ENCODE peak calls at places on chromosomes 4 and X, in six cellular contexts. E is activated B cell treated with CpG ODN at 0.5 μM for 24 hours; S is endodermal cell; Y is CD8-positive, alpha-beta T cell; N is nephron progenitor cell; Z is stomach. A is an unnamed sample.

GRCh38 chr4:81085291-81085690 is 54.8 kb downstream of the BMP3 start:
- DNase-seq in E (no peak), S (no peak), Y (no peak), N (no peak), Z (no peak), A (peak; percentile 10)

GRCh38 chrX:13791559-13791958 is 25.3 kb downstream of the GPM6B start:
- DNase-seq in E (no peak), S (no peak), Y (no peak), N (no peak), Z (no peak), A (no peak)

GRCh38 chrX:139739138-139739537 is 31.2 kb upstream of the MCF2 start:
- DNase-seq in E (no peak), S (no peak), Y (no peak), N (no peak), Z (no peak), A (peak; percentile 52)

GRCh38 chr4:41013746-41014145 is 200.6 kb downstream of the APBB2 start:
- DNase-seq in E (no peak), S (peak; percentile 51), Y (no peak), N (no peak), Z (no peak), A (no peak)

GRCh38 chrX:46559062-46559461 is 13.8 kb upstream of the ZNF674 start:
- DNase-seq in E (no peak), S (no peak), Y (no peak), N (no peak), Z (no peak), A (no peak)

GRCh38 chrX:79325263-79325958 is 41.7 kb downstream of the ITM2A start:
- DNase-seq in E (no peak), S (peak; percentile 65), Y (peak; percentile 33), N (no peak), Z (no peak), A (no peak)

GRCh38 chrX:7514871-7515599 is 327.9 kb upstream of the VCX start:
- DNase-seq in E (no peak), S (no peak), Y (no peak), N (no peak), Z (no peak), A (peak; percentile 74)

GRCh38 chrX:85963736-85964135 is 83.6 kb downstream of the CHM start:
- DNase-seq in E (no peak), S (peak; percentile 54), Y (no peak), N (no peak), Z (no peak), A (peak; percentile 53)

GRCh38 chr4:138138774-138139173 is 103.4 kb downstream of the SLC7A11 start:
- DNase-seq in E (no peak), S (no peak), Y (no peak), N (no peak), Z (no peak), A (no peak)

GRCh38 chr4:25970691-25971427 is 56.8 kb downstream of the SMIM20 start:
- DNase-seq in E (no peak), S (peak; percentile 58), Y (no peak), N (no peak), Z (no peak), A (no peak)

GRCh38 chrX:115535421-115535820 is 25.6 kb upstream of the PLS3 start:
- DNase-seq in E (no peak), S (no peak), Y (no peak), N (no peak), Z (no peak), A (no peak)

GRCh38 chr4:151100517-151100916 is 1.1 kb downstream of the RPS3A start:
- DNase-seq in E (no peak), S (peak; percentile 10), Y (no peak), N (no peak), Z (no peak), A (no peak)

GRCh38 chr4:1979477-1980196 is 29.1 kb downstream of the NELFA start:
- DNase-seq in E (no peak), S (no peak), Y (no peak), N (no peak), Z (no peak), A (no peak)

GRCh38 chr4:13298655-13299054 is 185.5 kb downstream of the RAB28 start:
- DNase-seq in E (no peak), S (no peak), Y (no peak), N (no peak), Z (no peak), A (no peak)

DNA sequence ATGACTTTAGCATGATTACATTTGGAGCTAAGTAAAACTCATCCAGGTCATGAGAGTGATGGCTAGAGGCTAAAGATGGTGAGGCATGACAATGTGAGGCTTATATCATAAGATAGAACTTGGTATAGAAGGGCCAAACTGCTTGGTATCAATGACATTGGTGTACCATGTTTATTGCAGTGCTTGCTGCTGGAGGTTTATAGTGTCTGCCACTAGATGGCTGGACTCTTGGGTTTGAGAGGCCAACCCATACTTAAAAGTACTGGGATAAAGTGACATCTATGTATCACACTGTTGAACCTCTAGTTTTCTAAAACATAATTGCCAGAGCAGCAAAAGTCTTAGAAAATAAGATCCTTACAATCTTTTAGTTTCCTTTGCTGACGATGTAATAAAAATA is 83.0 kb upstream of the TACR3 start:
- DNase-seq in E (no peak), S (no peak), Y (no peak), N (no peak), Z (no peak), A (no peak)
- TF ChIP-seq CTCF in E (no peak), S (peak; percentile 68), Y (no peak), N (no peak), Z (no peak), A (peak; percentile 6)

GRCh38 chr4:39410415-39410814 is 3.7 kb downstream of the KLB start:
- DNase-seq in E (no peak), S (no peak), Y (no peak), N (no peak), Z (no peak), A (no peak)

GRCh38 chr4:39407584-39407885 is 805 bp downstream of the KLB start:
- DNase-seq in E (no peak), S (no peak), Y (no peak), N (no peak), Z (no peak), A (no peak)

GRCh38 chr4:39406763-39407583 is at the start of gene KLB:
- DNase-seq in E (no peak), S (no peak), Y (no peak), N (no peak), Z (no peak), A (no peak)
- TF ChIP-seq CTCF in E (no peak), S (no peak), Y (no peak), N (no peak), Z (no peak), A (no peak)

DNA sequence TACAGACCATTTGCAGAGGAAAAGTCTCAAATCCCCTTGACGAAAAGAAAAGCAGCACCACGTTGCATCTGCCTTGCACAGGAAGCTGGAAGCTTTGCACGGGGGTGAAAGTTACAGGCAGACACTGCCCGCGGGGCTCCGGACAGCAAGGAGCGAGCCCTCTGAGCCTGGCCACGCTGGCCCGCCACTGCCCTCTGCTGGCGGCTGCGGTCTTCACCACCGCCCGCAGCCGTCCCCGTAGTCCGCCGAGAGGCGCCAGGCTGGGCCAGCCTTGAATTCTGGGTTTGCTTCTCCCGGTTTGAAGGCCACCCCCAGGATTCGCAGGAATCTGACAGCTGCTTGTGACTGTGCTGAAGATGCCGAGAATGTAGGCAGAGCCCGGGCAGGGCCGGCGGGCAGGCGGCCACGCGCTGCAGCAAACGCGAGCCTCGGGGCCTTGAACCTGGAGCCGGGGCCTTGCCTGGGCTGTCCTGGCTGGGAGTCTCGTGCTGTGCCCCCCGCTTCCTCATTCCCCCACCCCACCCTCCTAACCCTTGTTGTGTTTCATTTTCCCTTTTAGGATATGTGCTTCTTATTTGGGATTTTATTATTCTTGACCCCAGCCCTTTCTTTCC is 49.2 kb downstream of the ENPP6 start:
- DNase-seq in E (peak; percentile 50), S (peak; percentile 95), Y (peak; percentile 49), N (peak; percentile 89), Z (peak; percentile 81), A (peak; percentile 52)
- TF ChIP-seq CTCF in E (peak; percentile 47), S (peak; percentile 98), Y (peak; percentile 58), N (peak; percentile 95), Z (peak; percentile 88), A (peak; percentile 72)

DNA sequence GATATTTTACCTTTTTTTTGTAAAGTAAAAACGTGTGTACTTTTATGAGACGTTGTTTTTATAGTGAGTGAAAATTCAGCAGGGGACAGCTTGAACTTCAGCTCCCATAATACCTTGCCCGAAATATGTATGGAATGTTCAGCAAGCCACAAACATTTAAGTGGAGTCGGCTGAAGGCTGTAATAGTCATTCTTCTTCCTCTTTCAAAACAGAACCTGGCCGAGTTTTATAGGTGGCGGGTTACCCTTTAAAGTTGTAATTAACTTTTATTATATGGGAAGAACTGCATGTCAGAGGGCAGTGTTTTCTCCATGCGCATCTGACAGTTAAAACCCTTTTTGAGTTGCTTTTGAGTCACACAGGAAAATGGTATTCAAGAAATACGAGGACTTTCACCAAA is 50.7 kb downstream of the CLDN34 start:
- DNase-seq in E (no peak), S (no peak), Y (no peak), N (no peak), Z (no peak), A (peak; percentile 64)
- TF ChIP-seq CTCF in E (no peak), S (no peak), Y (no peak), N (no peak), Z (no peak), A (no peak)

GRCh38 chr4:93780080-93780479 is 48.5 kb upstream of the ATOH1 start:
- DNase-seq in E (no peak), S (no peak), Y (no peak), N (no peak), Z (no peak), A (no peak)

GRCh38 chr4:93779228-93779627 is 49.3 kb upstream of the ATOH1 start:
- DNase-seq in E (no peak), S (no peak), Y (no peak), N (no peak), Z (no peak), A (no peak)

GRCh38 chr4:93776386-93777080 is 52.0 kb upstream of the ATOH1 start:
- DNase-seq in E (no peak), S (no peak), Y (no peak), N (no peak), Z (no peak), A (peak; percentile 93)

GRCh38 chr4:93777081-93777460 is 51.5 kb upstream of the ATOH1 start:
- DNase-seq in E (no peak), S (no peak), Y (no peak), N (no peak), Z (no peak), A (no peak)

GRCh38 chr4:93781198-93781597 is 47.4 kb upstream of the ATOH1 start:
- DNase-seq in E (no peak), S (no peak), Y (no peak), N (no peak), Z (no peak), A (no peak)
- TF ChIP-seq CTCF in E (no peak), S (no peak), Y (no peak), N (no peak), Z (no peak), A (no peak)

DNA sequence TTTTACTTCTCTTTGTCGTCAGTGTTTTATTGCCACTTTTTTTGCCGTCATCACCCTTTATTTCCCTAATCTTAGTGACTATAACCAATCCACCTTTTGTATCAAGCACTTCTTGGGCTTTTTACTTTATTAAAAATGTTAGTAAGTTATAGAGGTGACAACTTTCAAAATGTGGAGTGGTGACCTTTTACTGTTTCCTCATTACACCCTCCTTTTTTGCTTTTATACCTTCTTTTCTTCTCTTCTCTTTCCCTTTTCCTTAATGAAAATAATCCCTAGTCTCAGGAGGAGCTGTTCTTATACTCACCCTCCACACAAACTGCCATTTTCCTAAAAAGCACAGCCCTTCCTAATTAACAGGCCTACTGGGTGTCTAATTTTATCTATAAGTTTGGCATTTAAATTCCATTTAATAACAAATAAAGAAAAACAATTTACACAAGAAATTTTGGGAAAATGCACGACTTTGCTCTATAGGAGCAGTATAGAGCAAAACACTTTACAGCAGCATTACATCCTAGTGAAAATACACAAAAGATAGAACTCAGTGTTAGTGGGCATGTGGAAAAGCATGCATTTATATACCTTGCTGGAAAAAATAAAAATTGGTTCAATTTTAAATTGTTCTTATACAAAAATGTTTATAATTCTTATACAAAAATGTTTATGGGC is 27.3 kb downstream of the BBS12 start:
- DNase-seq in E (no peak), S (no peak), Y (no peak), N (no peak), Z (no peak), A (no peak)
- TF ChIP-seq CTCF in E (no peak), S (peak; percentile 67), Y (no peak), N (peak; percentile 32), Z (no peak), A (peak; percentile 24)

A was measured in epithelial cell of esophagus.